ENCODE peak calls at places on chromosomes 6 and 20, in five cellular contexts. One of them, this sample, is unnamed.

GRCh38 chr6:109978174-109979032 is at the start of gene GPR6:
- DNase-seq in small intestine: peak
- DNase-seq in foreskin fibroblast: peak
- DNase-seq in COLO829: peak
- DNase-seq in amygdala: no peak
- DNase-seq in this sample: peak

GRCh38 chr20:18414140-18414539 is 52.7 kb downstream of the DZANK1 start:
- DNase-seq in small intestine: no peak
- DNase-seq in foreskin fibroblast: no peak
- DNase-seq in COLO829: no peak
- DNase-seq in amygdala: no peak
- DNase-seq in this sample: no peak

GRCh38 chr20:43590036-43590391 is 723 bp upstream of the IFT52 start:
- DNase-seq in small intestine: peak
- DNase-seq in foreskin fibroblast: no peak
- DNase-seq in COLO829: peak
- DNase-seq in amygdala: no peak
- DNase-seq in this sample: no peak

GRCh38 chr6:112691289-112691688 is 344.2 kb downstream of the RFPL4B start:
- DNase-seq in small intestine: no peak
- DNase-seq in foreskin fibroblast: peak
- DNase-seq in COLO829: peak
- DNase-seq in amygdala: no peak
- DNase-seq in this sample: no peak

GRCh38 chr6:18302561-18303439 is 38.5 kb upstream of the DEK start:
- DNase-seq in small intestine: peak
- DNase-seq in foreskin fibroblast: peak
- DNase-seq in COLO829: no peak
- DNase-seq in amygdala: no peak
- DNase-seq in this sample: no peak

GRCh38 chr6:158149641-158150040 is 18.4 kb downstream of the SERAC1 start:
- DNase-seq in small intestine: no peak
- DNase-seq in foreskin fibroblast: peak
- DNase-seq in COLO829: no peak
- DNase-seq in amygdala: no peak
- DNase-seq in this sample: no peak

GRCh38 chr20:6122873-6123649 is at the start of gene FERMT1:
- DNase-seq in small intestine: peak
- DNase-seq in foreskin fibroblast: peak
- DNase-seq in COLO829: peak
- DNase-seq in amygdala: no peak
- DNase-seq in this sample: peak

GRCh38 chr6:133129556-133129955 is 111.6 kb upstream of the EYA4 start:
- DNase-seq in small intestine: no peak
- DNase-seq in foreskin fibroblast: no peak
- DNase-seq in COLO829: no peak
- DNase-seq in amygdala: no peak
- DNase-seq in this sample: no peak

GRCh38 chr6:78831492-78831891 is 35.9 kb upstream of the IRAK1BP1 start:
- DNase-seq in small intestine: peak
- DNase-seq in foreskin fibroblast: no peak
- DNase-seq in COLO829: peak
- DNase-seq in amygdala: no peak
- DNase-seq in this sample: no peak

GRCh38 chr6:170117111-170117972 is 173.5 kb downstream of the DLL1 start:
- DNase-seq in small intestine: no peak
- DNase-seq in foreskin fibroblast: no peak
- DNase-seq in COLO829: no peak
- DNase-seq in amygdala: no peak
- DNase-seq in this sample: no peak

This sample was measured in caudate nucleus.